ENCODE peak calls at places on chromosomes 3 and 15, in four cellular contexts. K is K562, G is A549, O is HepG2. N is an unnamed sample.

GRCh38 chr3:107884719-107885460 is 205.9 kb downstream of the CD47 start:
- DNase-seq in K (no peak), G (no peak), O (no peak), N (no peak)

GRCh38 chr3:35592589-35593295 is 46.6 kb upstream of the ARPP21 start:
- DNase-seq in K (no peak), G (no peak), O (no peak), N (no peak)

GRCh38 chr15:84980196-84981053 is 1.2 kb upstream of the PDE8A start:
- DNase-seq in K (peak; percentile 85), G (peak; percentile 96), O (peak; percentile 75), N (peak; percentile 91)

GRCh38 chr15:61750271-61751084 is 309.8 kb downstream of the VPS13C start:
- DNase-seq in K (no peak), G (no peak), O (no peak), N (no peak)

GRCh38 chr3:119240101-119240581 is 537 bp downstream of the B4GALT4 start:
- DNase-seq in K (peak; percentile 26), G (peak; percentile 23), O (peak; percentile 77), N (no peak)

GRCh38 chr15:39232512-39232911 is 348.4 kb upstream of the THBS1 start:
- DNase-seq in K (no peak), G (peak; percentile 4), O (no peak), N (no peak)

GRCh38 chr15:101449471-101450425 is 39.8 kb downstream of the PCSK6 start:
- DNase-seq in K (no peak), G (no peak), O (no peak), N (no peak)

GRCh38 chr3:13095408-13095861 is 22.2 kb upstream of the IQSEC1 start:
- DNase-seq in K (no peak), G (no peak), O (no peak), N (no peak)

GRCh38 chr15:48898083-48898482 is 20.1 kb downstream of the EID1 start:
- DNase-seq in K (no peak), G (no peak), O (no peak), N (no peak)

GRCh38 chr3:37040231-37040630 is 46.9 kb downstream of the MLH1 start:
- DNase-seq in K (no peak), G (no peak), O (no peak), N (no peak)

GRCh38 chr15:70379938-70380337 is 282.2 kb upstream of the TLE3 start:
- DNase-seq in K (no peak), G (no peak), O (no peak), N (no peak)

GRCh38 chr3:187943677-187944390 is 198.6 kb upstream of the BCL6 start:
- DNase-seq in K (no peak), G (peak; percentile 57), O (peak; percentile 22), N (no peak)

GRCh38 chr3:58352624-58353023 is 19.9 kb downstream of the PXK start:
- DNase-seq in K (no peak), G (no peak), O (no peak), N (no peak)

GRCh38 chr3:132549890-132550578 is 47.0 kb upstream of the ACKR4 start:
- DNase-seq in K (no peak), G (no peak), O (no peak), N (no peak)

GRCh38 chr15:81781316-81781868 is 264.4 kb downstream of the MEX3B start:
- DNase-seq in K (no peak), G (no peak), O (no peak), N (no peak)

GRCh38 chr3:181725830-181726229 is 14.1 kb downstream of the SOX2 start:
- DNase-seq in K (no peak), G (no peak), O (no peak), N (peak; percentile 54)

GRCh38 chr3:126508539-126508938 is 9.0 kb downstream of the UROC1 start:
- DNase-seq in K (no peak), G (no peak), O (no peak), N (no peak)
- TF ChIP-seq RNF2 in K (no peak), G (no peak), O (no peak), N (no peak)

GRCh38 chr3:124833710-124834332 is 53.3 kb downstream of the ITGB5 start:
- DNase-seq in K (no peak), G (no peak), O (peak; percentile 99), N (no peak)

GRCh38 chr3:124834723-124835718 is 52.1 kb downstream of the ITGB5 start:
- DNase-seq in K (peak; percentile 17), G (peak; percentile 61), O (peak; percentile 99), N (peak; percentile 66)

GRCh38 chr3:124829819-124830554 is 57.2 kb downstream of the ITGB5 start:
- DNase-seq in K (no peak), G (no peak), O (peak; percentile 56), N (no peak)

GRCh38 chr3:124831631-124832184 is 55.5 kb downstream of the ITGB5 start:
- DNase-seq in K (no peak), G (no peak), O (no peak), N (no peak)

DNA sequence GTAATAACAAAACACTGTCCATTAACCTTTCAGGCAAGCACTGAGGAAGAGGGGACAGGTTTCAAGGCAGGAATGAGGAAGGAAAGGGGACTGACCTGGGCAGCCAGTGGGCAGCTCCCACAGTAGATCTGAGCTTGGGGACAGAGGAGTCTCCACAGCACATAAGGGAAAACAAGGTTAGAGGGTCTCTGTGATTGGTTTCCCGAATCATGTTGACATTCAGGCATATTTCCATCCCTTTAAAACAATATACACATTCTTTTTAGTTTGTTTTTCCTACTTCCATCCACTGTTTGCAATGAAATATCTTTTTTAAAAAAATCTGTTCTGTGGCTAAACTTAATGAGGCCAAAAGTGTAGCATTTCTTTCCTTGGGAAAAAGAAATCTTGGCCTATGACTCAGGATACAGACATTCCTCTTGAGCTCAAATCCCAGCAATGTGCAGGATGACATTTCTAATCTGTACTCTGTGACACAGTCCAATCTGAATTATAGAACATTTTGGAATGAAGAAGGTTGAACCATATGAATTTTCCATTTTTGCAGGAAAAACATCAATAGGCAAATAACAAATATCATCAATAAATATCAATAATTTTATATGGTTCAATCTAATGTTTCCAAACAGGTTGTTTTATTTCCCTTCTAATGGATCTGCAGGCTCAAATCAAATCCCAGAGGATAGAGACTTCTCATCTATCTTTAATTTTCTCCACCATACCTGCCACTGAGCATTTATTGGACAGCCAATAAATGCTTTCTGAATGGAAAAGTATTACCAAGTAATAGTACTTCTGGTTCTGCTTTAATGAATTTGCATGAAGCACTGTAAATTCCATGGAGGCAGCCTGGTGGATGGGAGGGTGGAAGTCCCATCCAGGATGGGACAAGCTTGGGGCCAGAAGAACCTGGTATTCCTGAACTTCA is 54.1 kb downstream of the ITGB5 start:
- DNase-seq in K (no peak), G (no peak), O (no peak), N (no peak)
- TF ChIP-seq CEBPB in K (no peak), G (no peak), O (no peak), N (no peak)

GRCh38 chr15:91887921-91888373 is 34.4 kb downstream of the SLCO3A1 start:
- DNase-seq in K (no peak), G (no peak), O (no peak), N (no peak)
- TF ChIP-seq RNF2 in K (no peak), G (no peak), O (no peak), N (no peak)

DNA sequence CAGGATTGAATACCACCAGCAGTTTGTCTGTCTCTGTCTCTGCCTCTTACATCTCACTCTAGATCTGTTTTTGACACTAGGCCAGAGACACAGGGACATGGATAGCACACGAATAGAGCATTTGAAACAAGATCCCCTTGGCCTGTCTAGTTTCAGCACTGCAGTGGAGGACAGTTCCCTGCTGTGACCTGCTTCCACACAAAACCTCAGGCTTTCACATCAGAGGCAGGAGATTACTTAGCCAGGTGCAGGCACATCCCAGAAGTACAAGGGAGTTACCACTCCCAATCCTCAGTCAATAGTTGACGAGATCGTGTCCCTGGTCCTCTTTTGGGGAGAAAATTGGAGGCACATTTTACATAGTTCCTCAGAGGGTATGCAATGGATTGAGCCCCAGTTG is 34.0 kb upstream of the CCK start:
- DNase-seq in K (no peak), G (no peak), O (peak; percentile 10), N (peak; percentile 55)
- TF ChIP-seq CEBPB in K (no peak), G (no peak), O (no peak), N (no peak)

DNA sequence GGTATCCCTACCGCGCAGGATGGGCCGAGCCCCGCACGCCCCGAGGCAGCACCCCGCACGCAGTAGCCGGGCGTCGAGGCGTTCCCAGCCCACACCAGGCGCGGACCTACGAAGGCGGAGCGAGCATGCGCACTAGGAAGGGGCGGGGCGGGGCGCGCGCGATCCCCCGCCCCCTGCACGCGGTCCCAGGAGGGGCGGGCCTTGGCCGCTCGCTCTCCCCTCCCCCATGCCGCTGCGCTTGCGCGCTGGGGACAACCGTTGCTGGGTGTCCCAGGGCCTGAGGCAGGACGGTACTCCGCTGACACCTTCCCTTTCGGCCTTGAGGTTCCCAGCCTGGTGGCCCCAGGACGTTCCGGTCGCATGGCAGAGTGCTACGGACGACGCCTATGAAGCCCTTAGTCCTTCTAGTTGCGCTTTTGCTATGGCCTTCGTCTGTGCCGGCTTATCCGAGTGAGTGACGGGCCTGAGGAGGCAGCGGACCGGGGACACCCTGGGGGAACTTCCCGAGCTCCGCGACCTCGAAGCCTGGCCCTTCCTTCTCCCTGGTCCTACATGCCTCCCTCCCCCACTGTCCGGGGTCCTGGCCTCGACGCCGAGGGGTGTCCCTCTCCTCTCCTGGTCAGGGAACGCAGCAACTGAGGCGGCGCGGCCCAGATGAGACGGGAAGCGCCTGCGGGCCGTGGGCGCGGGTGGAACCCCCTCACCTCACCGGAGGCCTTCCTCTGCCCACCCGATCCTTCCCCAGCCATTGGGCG is at the start of gene SPESP1:
- DNase-seq in K (no peak), G (no peak), O (no peak), N (no peak)
- TF ChIP-seq RNF2 in K (no peak), G (no peak), O (no peak), N (no peak)

DNA sequence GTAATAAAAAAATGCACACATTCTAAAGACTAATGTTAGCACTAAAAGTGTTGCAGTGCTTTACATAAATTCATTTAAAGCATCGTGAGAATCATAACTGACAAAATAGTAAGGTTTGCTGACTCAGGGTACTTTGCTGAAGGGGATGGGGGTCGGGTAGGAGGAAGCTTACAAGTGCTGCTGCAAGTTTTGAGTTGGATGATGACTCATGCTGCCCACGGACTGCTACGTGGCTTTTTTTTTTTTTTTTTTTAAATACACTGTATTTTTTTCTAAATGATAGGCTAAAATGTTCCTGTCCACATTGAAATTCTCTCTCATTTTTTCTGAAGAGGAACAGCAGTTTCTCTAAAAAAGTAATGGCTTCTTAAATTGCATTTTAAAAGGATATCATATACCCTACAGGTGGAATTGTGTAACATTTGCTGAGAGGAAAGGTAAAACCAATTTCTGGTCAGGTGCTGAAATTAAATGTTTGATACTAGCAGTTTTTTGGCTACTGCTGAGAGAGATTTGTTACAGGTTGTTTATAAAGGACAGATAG is 2.2 kb downstream of the MAPK6 start:
- DNase-seq in K (peak; percentile 61), G (peak; percentile 86), O (peak; percentile 74), N (no peak)
- TF ChIP-seq CEBPB in K (peak; percentile 85), G (peak; percentile 65), O (peak; percentile 44), N (peak; percentile 61)

DNA sequence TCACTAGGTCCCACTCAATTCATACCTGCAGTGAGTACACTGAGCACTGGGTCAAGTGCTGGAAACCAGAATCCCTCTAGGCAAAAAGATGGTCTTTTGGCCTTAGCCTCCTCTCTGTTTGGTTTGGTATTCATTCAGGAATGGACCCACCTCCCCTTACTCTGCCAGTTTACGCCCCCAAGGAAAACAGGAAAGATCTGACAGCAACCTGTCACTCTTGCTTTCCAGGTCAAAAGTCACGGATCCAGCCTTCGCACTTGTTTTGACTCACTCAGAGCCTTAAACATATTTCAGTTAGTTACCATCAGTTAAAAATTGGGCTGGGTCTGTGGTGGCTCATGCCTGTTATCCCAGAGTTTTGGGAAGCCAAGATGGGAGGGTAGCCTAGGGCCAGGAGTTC is 68.1 kb downstream of the SYNM start:
- DNase-seq in K (no peak), G (no peak), O (peak; percentile 28), N (no peak)
- TF ChIP-seq RNF2 in K (no peak), G (no peak), O (no peak), N (no peak)

GRCh38 chr3:118029049-118029448 is 1005.6 kb downstream of the IGSF11 start:
- DNase-seq in K (no peak), G (no peak), O (no peak), N (no peak)
- TF ChIP-seq CEBPB in K (no peak), G (no peak), O (no peak), N (no peak)

N was measured in H1.